ENCODE peak calls at places on chromosomes 6 and 20, in seven cellular contexts. Y is HEK293T, J is DMS153, U is head of caudate nucleus, O is iris pigment epithelial cell, D is NCI-H524 treated with DMSO at 0.1 percent for 48 hours, T is NCI-H69. Z is an unnamed sample.

GRCh38 chr6:7051780-7052440 is 55.9 kb upstream of the RREB1 start:
- DNase-seq in Y (peak; percentile 52), J (peak; percentile 12), U (peak; percentile 24), O (peak; percentile 48), D (no peak), T (peak; percentile 86), Z (no peak)

GRCh38 chr6:119890470-119890869 is 540.9 kb upstream of the MAN1A1 start:
- DNase-seq in Y (no peak), J (no peak), U (no peak), O (no peak), D (no peak), T (no peak), Z (no peak)

GRCh38 chr6:106730672-106731071 is 101.3 kb downstream of the QRSL1 start:
- DNase-seq in Y (no peak), J (no peak), U (no peak), O (no peak), D (no peak), T (no peak), Z (no peak)

GRCh38 chr20:4602297-4602631 is 119.4 kb upstream of the PRND start:
- DNase-seq in Y (no peak), J (no peak), U (no peak), O (no peak), D (no peak), T (no peak), Z (no peak)

GRCh38 chr6:66628917-66629316 is 921.9 kb upstream of the EYS start:
- DNase-seq in Y (no peak), J (no peak), U (no peak), O (peak; percentile 78), D (no peak), T (no peak), Z (no peak)

GRCh38 chr6:145814035-145814500 is 527 bp downstream of the FBXO30 start:
- DNase-seq in Y (peak; percentile 25), J (no peak), U (peak; percentile 36), O (no peak), D (peak; percentile 27), T (peak; percentile 68), Z (no peak)

GRCh38 chr20:44622501-44623270 is 28.8 kb downstream of the ADA start:
- DNase-seq in Y (no peak), J (no peak), U (no peak), O (no peak), D (no peak), T (no peak), Z (no peak)

GRCh38 chr6:138493413-138493812 is 5.9 kb downstream of the NHSL1 start:
- DNase-seq in Y (no peak), J (no peak), U (no peak), O (peak; percentile 78), D (no peak), T (peak; percentile 82), Z (peak; percentile 43)

GRCh38 chr6:144415835-144416237 is 130.7 kb downstream of the UTRN start:
- DNase-seq in Y (no peak), J (no peak), U (no peak), O (peak; percentile 74), D (no peak), T (no peak), Z (peak; percentile 12)

GRCh38 chr6:136652656-136653055 is 102.4 kb upstream of the MAP7 start:
- DNase-seq in Y (no peak), J (no peak), U (no peak), O (no peak), D (no peak), T (no peak), Z (no peak)

GRCh38 chr20:57211949-57212889 is 54.2 kb downstream of the BMP7 start:
- DNase-seq in Y (peak; percentile 34), J (no peak), U (no peak), O (peak; percentile 77), D (no peak), T (peak; percentile 41), Z (peak; percentile 41)

GRCh38 chr20:62183426-62184142 is 756 bp downstream of the MTG2 start:
- DNase-seq in Y (no peak), J (no peak), U (no peak), O (peak; percentile 17), D (no peak), T (no peak), Z (no peak)

GRCh38 chr6:27720607-27721580 is 191.3 kb downstream of the OR2B2 start:
- DNase-seq in Y (peak; percentile 40), J (no peak), U (no peak), O (peak; percentile 82), D (no peak), T (peak; percentile 82), Z (no peak)

GRCh38 chr6:48928937-48929336 is 534.1 kb downstream of the MMUT start:
- DNase-seq in Y (peak; percentile 6), J (no peak), U (no peak), O (no peak), D (no peak), T (no peak), Z (no peak)

GRCh38 chr6:148973809-148974208 is 227.0 kb downstream of the UST start:
- DNase-seq in Y (peak; percentile 39), J (peak; percentile 25), U (peak; percentile 33), O (peak; percentile 69), D (peak; percentile 22), T (peak; percentile 43), Z (no peak)

GRCh38 chr6:84500726-84501125 is 263.7 kb downstream of the TBX18 start:
- DNase-seq in Y (no peak), J (no peak), U (no peak), O (no peak), D (no peak), T (no peak), Z (no peak)

GRCh38 chr6:116115781-116116180 is 10.2 kb downstream of the COL10A1 start:
- DNase-seq in Y (no peak), J (no peak), U (no peak), O (no peak), D (no peak), T (no peak), Z (no peak)

GRCh38 chr6:148261470-148261869 is 81.2 kb upstream of the SASH1 start:
- DNase-seq in Y (no peak), J (no peak), U (no peak), O (no peak), D (no peak), T (no peak), Z (no peak)

GRCh38 chr6:6003334-6004146 is 3.2 kb downstream of the NRN1 start:
- DNase-seq in Y (peak; percentile 44), J (no peak), U (no peak), O (no peak), D (no peak), T (no peak), Z (no peak)

GRCh38 chr6:158262082-158262481 is 50.2 kb upstream of the TULP4 start:
- DNase-seq in Y (no peak), J (no peak), U (no peak), O (no peak), D (no peak), T (no peak), Z (no peak)

GRCh38 chr6:34358389-34358906 is 34.0 kb downstream of the NUDT3 start:
- DNase-seq in Y (peak; percentile 60), J (peak; percentile 12), U (no peak), O (peak; percentile 87), D (peak; percentile 47), T (peak; percentile 89), Z (no peak)

GRCh38 chr6:37696220-37696840 is 1.4 kb downstream of the MDGA1 start:
- DNase-seq in Y (no peak), J (no peak), U (no peak), O (peak; percentile 75), D (no peak), T (peak; percentile 74), Z (no peak)

GRCh38 chr20:2745060-2745910 is 52.7 kb downstream of the EBF4 start:
- DNase-seq in Y (no peak), J (no peak), U (no peak), O (no peak), D (no peak), T (no peak), Z (no peak)

GRCh38 chr20:24109008-24109407 is 120.4 kb upstream of the GGTLC1 start:
- DNase-seq in Y (no peak), J (no peak), U (no peak), O (no peak), D (no peak), T (no peak), Z (no peak)

GRCh38 chr6:20998748-20999448 is 464.6 kb downstream of the CDKAL1 start:
- DNase-seq in Y (no peak), J (no peak), U (no peak), O (no peak), D (peak; percentile 22), T (no peak), Z (no peak)

GRCh38 chr20:46004813-46005505 is 3.7 kb upstream of the MMP9 start:
- DNase-seq in Y (no peak), J (no peak), U (peak; percentile 26), O (no peak), D (no peak), T (peak; percentile 79), Z (no peak)

GRCh38 chr6:34190504-34191122 is 44.7 kb upstream of the GRM4 start:
- DNase-seq in Y (no peak), J (no peak), U (no peak), O (no peak), D (no peak), T (no peak), Z (no peak)

GRCh38 chr6:3228046-3228671 is 706 bp upstream of the TUBB2B start:
- DNase-seq in Y (no peak), J (peak; percentile 60), U (no peak), O (no peak), D (peak; percentile 30), T (peak; percentile 97), Z (no peak)

GRCh38 chr20:17786221-17786718 is 86.5 kb downstream of the BANF2 start:
- DNase-seq in Y (no peak), J (no peak), U (no peak), O (peak; percentile 90), D (no peak), T (no peak), Z (peak; percentile 61)

GRCh38 chr6:35370124-35370741 is 27.9 kb downstream of the PPARD start:
- DNase-seq in Y (no peak), J (no peak), U (peak; percentile 23), O (peak; percentile 91), D (no peak), T (no peak), Z (peak; percentile 98)

GRCh38 chr6:159829515-159829914 is 29.4 kb downstream of the PNLDC1 start:
- DNase-seq in Y (no peak), J (no peak), U (no peak), O (no peak), D (no peak), T (no peak), Z (no peak)

Z was measured in stromal cell of bone marrow.